ENCODE peak calls at places on chromosomes 5 and 9, in five cellular contexts. One of them, this sample, is unnamed.

GRCh38 chr9:81636280-81636653 is 53.1 kb downstream of the TLE1 start:
- DNase-seq in A549: no peak
- DNase-seq in HepG2: no peak
- DNase-seq in H1: no peak
- DNase-seq in endothelial cell of umbilical vein: no peak
- DNase-seq in this sample: no peak

GRCh38 chr5:65812648-65813047 is 90.6 kb downstream of the NLN start:
- DNase-seq in A549: no peak
- DNase-seq in HepG2: no peak
- DNase-seq in H1: no peak
- DNase-seq in endothelial cell of umbilical vein: no peak
- DNase-seq in this sample: peak; percentile 25

GRCh38 chr9:26814799-26815198 is 77.8 kb downstream of the CAAP1 start:
- DNase-seq in A549: no peak
- DNase-seq in HepG2: no peak
- DNase-seq in H1: no peak
- DNase-seq in endothelial cell of umbilical vein: no peak
- DNase-seq in this sample: no peak

GRCh38 chr5:24397601-24398000 is 247.2 kb downstream of the CDH10 start:
- DNase-seq in A549: no peak
- DNase-seq in HepG2: no peak
- DNase-seq in H1: no peak
- DNase-seq in endothelial cell of umbilical vein: no peak
- DNase-seq in this sample: no peak

GRCh38 chr9:135075234-135076142 is 12.0 kb upstream of the OLFM1 start:
- DNase-seq in A549: no peak
- DNase-seq in HepG2: no peak
- DNase-seq in H1: no peak
- DNase-seq in endothelial cell of umbilical vein: no peak
- DNase-seq in this sample: no peak

GRCh38 chr9:112547712-112548440 is 61.2 kb downstream of the KIAA1958 start:
- DNase-seq in A549: no peak
- DNase-seq in HepG2: no peak
- DNase-seq in H1: no peak
- DNase-seq in endothelial cell of umbilical vein: no peak
- DNase-seq in this sample: no peak

GRCh38 chr9:17216011-17216410 is 81.2 kb downstream of the CNTLN start:
- DNase-seq in A549: no peak
- DNase-seq in HepG2: no peak
- DNase-seq in H1: no peak
- DNase-seq in endothelial cell of umbilical vein: no peak
- DNase-seq in this sample: no peak

GRCh38 chr5:178474562-178475184 is 115.5 kb downstream of the COL23A1 start:
- DNase-seq in A549: no peak
- DNase-seq in HepG2: no peak
- DNase-seq in H1: no peak
- DNase-seq in endothelial cell of umbilical vein: no peak
- DNase-seq in this sample: no peak

GRCh38 chr5:134140530-134141201 is 26.2 kb downstream of the TCF7 start:
- DNase-seq in A549: peak; percentile 78
- DNase-seq in HepG2: peak; percentile 78
- DNase-seq in H1: peak; percentile 57
- DNase-seq in endothelial cell of umbilical vein: peak; percentile 63
- DNase-seq in this sample: peak; percentile 74

GRCh38 chr9:89445135-89445797 is 52.6 kb downstream of the SEMA4D start:
- DNase-seq in A549: no peak
- DNase-seq in HepG2: no peak
- DNase-seq in H1: no peak
- DNase-seq in endothelial cell of umbilical vein: no peak
- DNase-seq in this sample: no peak

GRCh38 chr5:9742848-9743247 is 112.7 kb upstream of the TAS2R1 start:
- DNase-seq in A549: no peak
- DNase-seq in HepG2: no peak
- DNase-seq in H1: no peak
- DNase-seq in endothelial cell of umbilical vein: no peak
- DNase-seq in this sample: no peak

GRCh38 chr5:84433461-84433860 is 48.8 kb upstream of the EDIL3 start:
- DNase-seq in A549: no peak
- DNase-seq in HepG2: no peak
- DNase-seq in H1: no peak
- DNase-seq in endothelial cell of umbilical vein: peak; percentile 58
- DNase-seq in this sample: no peak

GRCh38 chr9:87535817-87536539 is 38.3 kb downstream of the DAPK1 start:
- DNase-seq in A549: no peak
- DNase-seq in HepG2: no peak
- DNase-seq in H1: no peak
- DNase-seq in endothelial cell of umbilical vein: no peak
- DNase-seq in this sample: no peak

GRCh38 chr5:135210286-135211055 is 176.4 kb upstream of the PITX1 start:
- DNase-seq in A549: no peak
- DNase-seq in HepG2: no peak
- DNase-seq in H1: no peak
- DNase-seq in endothelial cell of umbilical vein: no peak
- DNase-seq in this sample: no peak

GRCh38 chr5:179696605-179697004 is 2.2 kb upstream of the CANX start:
- DNase-seq in A549: no peak
- DNase-seq in HepG2: no peak
- DNase-seq in H1: no peak
- DNase-seq in endothelial cell of umbilical vein: no peak
- DNase-seq in this sample: no peak

GRCh38 chr9:136267261-136268111 is 21.9 kb upstream of the QSOX2 start:
- DNase-seq in A549: peak; percentile 85
- DNase-seq in HepG2: peak; percentile 54
- DNase-seq in H1: peak; percentile 58
- DNase-seq in endothelial cell of umbilical vein: peak; percentile 73
- DNase-seq in this sample: peak; percentile 100

GRCh38 chr5:137398175-137398574 is 101.0 kb downstream of the SPOCK1 start:
- DNase-seq in A549: no peak
- DNase-seq in HepG2: no peak
- DNase-seq in H1: no peak
- DNase-seq in endothelial cell of umbilical vein: no peak
- DNase-seq in this sample: no peak

GRCh38 chr5:151612689-151613427 is 21.7 kb upstream of the FAT2 start:
- DNase-seq in A549: peak; percentile 41
- DNase-seq in HepG2: no peak
- DNase-seq in H1: no peak
- DNase-seq in endothelial cell of umbilical vein: no peak
- DNase-seq in this sample: no peak

GRCh38 chr5:72281764-72282499 is 38.1 kb downstream of the MRPS27 start:
- DNase-seq in A549: peak; percentile 56
- DNase-seq in HepG2: peak; percentile 35
- DNase-seq in H1: no peak
- DNase-seq in endothelial cell of umbilical vein: peak; percentile 39
- DNase-seq in this sample: peak; percentile 64

GRCh38 chr9:104835163-104835562 is 71.2 kb downstream of the NIPSNAP3B start:
- DNase-seq in A549: no peak
- DNase-seq in HepG2: no peak
- DNase-seq in H1: no peak
- DNase-seq in endothelial cell of umbilical vein: no peak
- DNase-seq in this sample: no peak

DNA sequence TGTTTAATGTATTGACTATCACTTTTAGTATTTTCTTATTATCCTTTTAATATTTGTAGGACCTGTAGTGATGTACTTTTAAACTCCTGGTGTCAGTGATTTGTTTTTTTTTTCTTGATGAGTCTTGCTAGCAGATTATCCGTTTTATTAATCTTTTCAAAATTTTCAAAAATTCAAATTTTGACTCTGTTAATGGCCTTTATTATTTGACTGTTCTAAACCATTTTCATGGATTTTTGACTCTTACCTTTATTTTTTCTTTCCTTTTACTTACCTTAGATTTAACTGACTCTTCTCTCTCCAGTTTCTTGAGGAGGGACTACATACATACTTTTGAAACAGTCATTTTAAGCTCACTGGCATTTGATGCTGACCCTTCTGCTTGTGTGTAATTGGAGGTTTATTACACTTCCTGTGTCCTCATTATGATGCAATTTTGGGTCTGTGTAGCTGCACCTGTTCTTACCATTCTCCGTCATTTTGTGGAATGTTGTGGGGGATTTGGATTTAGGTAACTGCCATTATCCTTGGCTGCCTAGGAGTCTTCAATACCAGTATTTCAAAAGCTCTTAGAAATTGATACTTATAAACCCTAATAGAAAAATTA is 32.0 kb upstream of the EXOC3 start:
- DNase-seq in A549: no peak
- DNase-seq in HepG2: no peak
- DNase-seq in H1: no peak
- DNase-seq in endothelial cell of umbilical vein: no peak
- DNase-seq in this sample: no peak
- TF ChIP-seq JUN in A549: no peak
- TF ChIP-seq JUN in HepG2: no peak
- TF ChIP-seq JUN in H1: no peak
- TF ChIP-seq JUN in endothelial cell of umbilical vein: no peak
- TF ChIP-seq JUN in this sample: no peak

GRCh38 chr9:35673132-35673997 is at the start of gene CA9:
- DNase-seq in A549: no peak
- DNase-seq in HepG2: peak; percentile 25
- DNase-seq in H1: no peak
- DNase-seq in endothelial cell of umbilical vein: no peak
- DNase-seq in this sample: no peak
- H3K4me3 ChIP-seq in A549: no peak within 1 kb of the TSS
- H3K4me3 ChIP-seq in HepG2: peak within 1 kb of the TSS; percentile 27
- H3K4me3 ChIP-seq in H1: no peak within 1 kb of the TSS
- H3K4me3 ChIP-seq in endothelial cell of umbilical vein: no peak within 1 kb of the TSS
- H3K4me3 ChIP-seq in this sample: peak within 1 kb of the TSS; percentile 27

GRCh38 chr5:113214606-113215323 is 220.0 kb downstream of the TSSK1B start:
- DNase-seq in A549: no peak
- DNase-seq in HepG2: no peak
- DNase-seq in H1: no peak
- DNase-seq in endothelial cell of umbilical vein: no peak
- DNase-seq in this sample: no peak

GRCh38 chr5:113214026-113214425 is 220.8 kb downstream of the TSSK1B start:
- DNase-seq in A549: no peak
- DNase-seq in HepG2: no peak
- DNase-seq in H1: no peak
- DNase-seq in endothelial cell of umbilical vein: no peak
- DNase-seq in this sample: no peak

GRCh38 chr5:113212244-113212920 is 222.4 kb downstream of the TSSK1B start:
- DNase-seq in A549: no peak
- DNase-seq in HepG2: no peak
- DNase-seq in H1: no peak
- DNase-seq in endothelial cell of umbilical vein: peak; percentile 88
- DNase-seq in this sample: no peak

GRCh38 chr5:113215401-113216060 is 219.3 kb downstream of the TSSK1B start:
- DNase-seq in A549: no peak
- DNase-seq in HepG2: no peak
- DNase-seq in H1: no peak
- DNase-seq in endothelial cell of umbilical vein: no peak
- DNase-seq in this sample: no peak

DNA sequence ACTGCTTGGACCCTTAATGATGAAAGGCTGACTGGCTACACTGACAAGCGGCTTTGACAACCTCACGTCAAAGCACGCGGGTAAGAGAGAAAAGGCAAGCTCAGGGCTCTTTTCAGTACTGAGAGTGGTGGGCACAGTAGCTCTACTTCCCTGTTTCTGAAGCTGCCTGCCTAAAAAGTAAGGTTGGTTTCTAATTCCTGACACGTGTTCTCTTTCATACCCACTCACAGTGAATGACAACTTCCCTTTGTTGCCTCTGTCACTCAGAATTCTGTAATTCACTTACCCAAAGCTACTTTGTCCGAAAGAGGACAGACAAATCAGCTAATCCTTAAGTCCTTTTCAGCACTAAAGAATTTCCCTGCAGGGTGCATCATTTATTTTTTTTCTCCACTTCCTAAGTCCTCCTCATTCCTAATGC is 221.2 kb downstream of the TSSK1B start:
- DNase-seq in A549: no peak
- DNase-seq in HepG2: no peak
- DNase-seq in H1: no peak
- DNase-seq in endothelial cell of umbilical vein: no peak
- DNase-seq in this sample: no peak
- H3K27ac ChIP-seq in A549: no peak overlapping the region
- H3K27ac ChIP-seq in HepG2: no peak overlapping the region
- H3K27ac ChIP-seq in H1: no peak overlapping the region
- H3K27ac ChIP-seq in endothelial cell of umbilical vein: no peak overlapping the region
- H3K27ac ChIP-seq in this sample: no peak overlapping the region

DNA sequence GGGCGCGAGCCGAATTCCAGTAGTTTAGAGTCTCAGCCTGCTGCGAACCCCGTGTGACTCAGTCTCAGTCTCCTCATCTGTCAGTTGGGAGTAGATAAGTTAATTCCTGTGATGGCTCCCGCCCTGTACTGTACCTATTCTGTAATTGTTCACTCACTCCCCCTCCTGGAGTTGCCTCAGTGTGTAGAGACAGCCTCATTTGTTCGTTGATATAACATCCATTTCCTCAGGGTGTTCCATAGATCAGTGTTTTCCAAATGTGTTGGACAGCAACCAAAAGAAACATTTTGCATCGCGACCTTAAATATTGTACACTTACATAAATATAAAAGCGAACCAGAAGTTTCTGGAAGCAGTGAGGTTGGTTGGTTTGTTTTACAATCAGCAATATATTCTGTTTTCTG is 680 bp downstream of the NFX1 start:
- DNase-seq in A549: no peak
- DNase-seq in HepG2: peak; percentile 54
- DNase-seq in H1: no peak
- DNase-seq in endothelial cell of umbilical vein: peak; percentile 83
- DNase-seq in this sample: no peak
- TF ChIP-seq JUN in A549: no peak
- TF ChIP-seq JUN in HepG2: no peak
- TF ChIP-seq JUN in H1: no peak
- TF ChIP-seq JUN in endothelial cell of umbilical vein: no peak
- TF ChIP-seq JUN in this sample: no peak

DNA sequence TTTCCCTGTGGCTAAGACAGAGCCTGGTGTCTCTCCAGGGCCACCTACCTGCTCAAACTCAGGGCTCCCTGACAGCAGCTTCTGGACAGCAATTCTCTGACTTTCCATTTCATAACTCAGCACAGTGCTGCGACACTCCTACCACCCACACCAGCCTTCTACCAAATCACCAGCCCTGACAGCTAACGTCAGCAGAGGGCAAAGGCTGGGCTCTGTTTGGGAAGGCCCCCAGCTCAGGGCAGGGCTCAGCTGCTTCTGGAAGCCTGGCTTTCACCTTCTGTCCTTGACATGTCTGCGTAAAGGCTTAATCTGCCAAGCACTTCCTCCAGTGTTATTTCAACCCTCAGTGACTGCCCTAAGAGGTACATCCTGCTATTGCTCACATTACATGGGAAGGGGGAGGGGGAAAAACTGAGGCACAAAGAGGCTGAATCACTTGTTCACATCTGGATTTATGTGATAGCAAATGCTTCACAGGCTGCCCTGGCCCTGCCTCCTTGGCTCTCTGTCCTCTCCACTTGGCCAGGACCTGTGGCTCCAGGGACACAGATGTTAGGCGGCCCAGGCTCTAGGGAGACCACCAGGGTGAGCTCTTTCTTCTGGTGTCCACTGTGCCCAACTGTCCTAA is 102.5 kb upstream of the PANK3 start:
- DNase-seq in A549: no peak
- DNase-seq in HepG2: peak; percentile 16
- DNase-seq in H1: no peak
- DNase-seq in endothelial cell of umbilical vein: peak; percentile 57
- DNase-seq in this sample: no peak
- H3K4me3 ChIP-seq in A549: no peak overlapping the region
- H3K4me3 ChIP-seq in HepG2: no peak overlapping the region
- H3K4me3 ChIP-seq in H1: no peak overlapping the region
- H3K4me3 ChIP-seq in endothelial cell of umbilical vein: no peak overlapping the region
- H3K4me3 ChIP-seq in this sample: no peak overlapping the region

GRCh38 chr9:101466863-101467262 is 31.3 kb upstream of the ALDOB start:
- DNase-seq in A549: no peak
- DNase-seq in HepG2: no peak
- DNase-seq in H1: no peak
- DNase-seq in endothelial cell of umbilical vein: no peak
- DNase-seq in this sample: no peak
- H3K27ac ChIP-seq in A549: no peak overlapping the region
- H3K27ac ChIP-seq in HepG2: no peak overlapping the region
- H3K27ac ChIP-seq in H1: no peak overlapping the region
- H3K27ac ChIP-seq in endothelial cell of umbilical vein: no peak overlapping the region
- H3K27ac ChIP-seq in this sample: no peak overlapping the region

GRCh38 chr5:68086857-68087256 is 128.7 kb upstream of the PIK3R1 start:
- DNase-seq in A549: no peak
- DNase-seq in HepG2: no peak
- DNase-seq in H1: no peak
- DNase-seq in endothelial cell of umbilical vein: peak; percentile 81
- DNase-seq in this sample: no peak
- TF ChIP-seq JUN in A549: no peak
- TF ChIP-seq JUN in HepG2: no peak
- TF ChIP-seq JUN in H1: no peak
- TF ChIP-seq JUN in endothelial cell of umbilical vein: no peak
- TF ChIP-seq JUN in this sample: no peak

This sample was measured in K562.